ENCODE peak calls at places on chromosomes 16 and 17, in four cellular contexts. One of them, this sample, is unnamed.

GRCh38 chr17:43169561-43170139 is 1.4 kb upstream of the NBR1 start:
- DNase-seq in CD4-positive, CD25-positive, alpha-beta regulatory T cell: no peak
- DNase-seq in skeletal muscle cell: no peak
- DNase-seq in NK-92 treated with Interleukin-12 subunit alpha and Interleukin-12 subunit beta, amount 100 ng/mL, for 24 hours: no peak
- DNase-seq in this sample: peak

GRCh38 chr17:15931394-15931793 is 13.5 kb upstream of the ADORA2B start:
- DNase-seq in CD4-positive, CD25-positive, alpha-beta regulatory T cell: no peak
- DNase-seq in skeletal muscle cell: no peak
- DNase-seq in NK-92 treated with Interleukin-12 subunit alpha and Interleukin-12 subunit beta, amount 100 ng/mL, for 24 hours: no peak
- DNase-seq in this sample: no peak

GRCh38 chr16:13150181-13150885 is 248.9 kb downstream of the SHISA9 start:
- DNase-seq in CD4-positive, CD25-positive, alpha-beta regulatory T cell: no peak
- DNase-seq in skeletal muscle cell: no peak
- DNase-seq in NK-92 treated with Interleukin-12 subunit alpha and Interleukin-12 subunit beta, amount 100 ng/mL, for 24 hours: no peak
- DNase-seq in this sample: no peak

GRCh38 chr17:62064791-62065563 is at the start of gene MED13:
- DNase-seq in CD4-positive, CD25-positive, alpha-beta regulatory T cell: peak
- DNase-seq in skeletal muscle cell: no peak
- DNase-seq in NK-92 treated with Interleukin-12 subunit alpha and Interleukin-12 subunit beta, amount 100 ng/mL, for 24 hours: peak
- DNase-seq in this sample: peak

GRCh38 chr16:87324411-87325275 is 7.5 kb upstream of the C16orf95 start:
- DNase-seq in CD4-positive, CD25-positive, alpha-beta regulatory T cell: peak
- DNase-seq in skeletal muscle cell: no peak
- DNase-seq in NK-92 treated with Interleukin-12 subunit alpha and Interleukin-12 subunit beta, amount 100 ng/mL, for 24 hours: no peak
- DNase-seq in this sample: no peak

GRCh38 chr16:85326113-85326793 is 214.0 kb upstream of the CIBAR2 start:
- DNase-seq in CD4-positive, CD25-positive, alpha-beta regulatory T cell: no peak
- DNase-seq in skeletal muscle cell: no peak
- DNase-seq in NK-92 treated with Interleukin-12 subunit alpha and Interleukin-12 subunit beta, amount 100 ng/mL, for 24 hours: no peak
- DNase-seq in this sample: no peak

GRCh38 chr16:67441289-67441753 is 10.4 kb downstream of the HSD11B2 start:
- DNase-seq in CD4-positive, CD25-positive, alpha-beta regulatory T cell: no peak
- DNase-seq in skeletal muscle cell: no peak
- DNase-seq in NK-92 treated with Interleukin-12 subunit alpha and Interleukin-12 subunit beta, amount 100 ng/mL, for 24 hours: no peak
- DNase-seq in this sample: no peak

GRCh38 chr16:56610017-56610608 is 1.7 kb downstream of the MT2A start:
- DNase-seq in CD4-positive, CD25-positive, alpha-beta regulatory T cell: peak
- DNase-seq in skeletal muscle cell: peak
- DNase-seq in NK-92 treated with Interleukin-12 subunit alpha and Interleukin-12 subunit beta, amount 100 ng/mL, for 24 hours: no peak
- DNase-seq in this sample: peak

GRCh38 chr17:75785016-75785769 is 587 bp downstream of the UNK start:
- DNase-seq in CD4-positive, CD25-positive, alpha-beta regulatory T cell: peak
- DNase-seq in skeletal muscle cell: no peak
- DNase-seq in NK-92 treated with Interleukin-12 subunit alpha and Interleukin-12 subunit beta, amount 100 ng/mL, for 24 hours: peak
- DNase-seq in this sample: peak

GRCh38 chr16:85279874-85280545 is 167.7 kb upstream of the CIBAR2 start:
- DNase-seq in CD4-positive, CD25-positive, alpha-beta regulatory T cell: no peak
- DNase-seq in skeletal muscle cell: no peak
- DNase-seq in NK-92 treated with Interleukin-12 subunit alpha and Interleukin-12 subunit beta, amount 100 ng/mL, for 24 hours: no peak
- DNase-seq in this sample: peak

GRCh38 chr17:66399441-66399840 is 97.0 kb downstream of the PRKCA start:
- DNase-seq in CD4-positive, CD25-positive, alpha-beta regulatory T cell: no peak
- DNase-seq in skeletal muscle cell: no peak
- DNase-seq in NK-92 treated with Interleukin-12 subunit alpha and Interleukin-12 subunit beta, amount 100 ng/mL, for 24 hours: no peak
- DNase-seq in this sample: no peak

GRCh38 chr17:35166526-35166925 is 18.9 kb downstream of the UNC45B start:
- DNase-seq in CD4-positive, CD25-positive, alpha-beta regulatory T cell: no peak
- DNase-seq in skeletal muscle cell: no peak
- DNase-seq in NK-92 treated with Interleukin-12 subunit alpha and Interleukin-12 subunit beta, amount 100 ng/mL, for 24 hours: no peak
- DNase-seq in this sample: peak

GRCh38 chr16:3444032-3444388 is 530 bp downstream of the NAA60 start:
- DNase-seq in CD4-positive, CD25-positive, alpha-beta regulatory T cell: peak
- DNase-seq in skeletal muscle cell: peak
- DNase-seq in NK-92 treated with Interleukin-12 subunit alpha and Interleukin-12 subunit beta, amount 100 ng/mL, for 24 hours: no peak
- DNase-seq in this sample: no peak

GRCh38 chr17:44779211-44780025 is 20.6 kb downstream of the ADAM11 start:
- DNase-seq in CD4-positive, CD25-positive, alpha-beta regulatory T cell: peak
- DNase-seq in skeletal muscle cell: peak
- DNase-seq in NK-92 treated with Interleukin-12 subunit alpha and Interleukin-12 subunit beta, amount 100 ng/mL, for 24 hours: peak
- DNase-seq in this sample: peak

GRCh38 chr16:56355221-56355620 is 70.1 kb downstream of the AMFR start:
- DNase-seq in CD4-positive, CD25-positive, alpha-beta regulatory T cell: no peak
- DNase-seq in skeletal muscle cell: no peak
- DNase-seq in NK-92 treated with Interleukin-12 subunit alpha and Interleukin-12 subunit beta, amount 100 ng/mL, for 24 hours: no peak
- DNase-seq in this sample: peak

GRCh38 chr16:29645699-29646187 is 17.3 kb upstream of the SPN start:
- DNase-seq in CD4-positive, CD25-positive, alpha-beta regulatory T cell: no peak
- DNase-seq in skeletal muscle cell: no peak
- DNase-seq in NK-92 treated with Interleukin-12 subunit alpha and Interleukin-12 subunit beta, amount 100 ng/mL, for 24 hours: no peak
- DNase-seq in this sample: no peak

GRCh38 chr17:44693609-44694008 is 4.0 kb upstream of the CCDC43 start:
- DNase-seq in CD4-positive, CD25-positive, alpha-beta regulatory T cell: no peak
- DNase-seq in skeletal muscle cell: no peak
- DNase-seq in NK-92 treated with Interleukin-12 subunit alpha and Interleukin-12 subunit beta, amount 100 ng/mL, for 24 hours: no peak
- DNase-seq in this sample: no peak

GRCh38 chr17:39738568-39738901 is 797 bp downstream of the GRB7 start:
- DNase-seq in CD4-positive, CD25-positive, alpha-beta regulatory T cell: peak
- DNase-seq in skeletal muscle cell: no peak
- DNase-seq in NK-92 treated with Interleukin-12 subunit alpha and Interleukin-12 subunit beta, amount 100 ng/mL, for 24 hours: no peak
- DNase-seq in this sample: no peak

GRCh38 chr17:71327376-71328059 is 793.3 kb upstream of the SOX9 start:
- DNase-seq in CD4-positive, CD25-positive, alpha-beta regulatory T cell: no peak
- DNase-seq in skeletal muscle cell: no peak
- DNase-seq in NK-92 treated with Interleukin-12 subunit alpha and Interleukin-12 subunit beta, amount 100 ng/mL, for 24 hours: no peak
- DNase-seq in this sample: no peak

GRCh38 chr17:38469875-38470274 is 41.6 kb downstream of the ARHGAP23 start:
- DNase-seq in CD4-positive, CD25-positive, alpha-beta regulatory T cell: no peak
- DNase-seq in skeletal muscle cell: no peak
- DNase-seq in NK-92 treated with Interleukin-12 subunit alpha and Interleukin-12 subunit beta, amount 100 ng/mL, for 24 hours: no peak
- DNase-seq in this sample: no peak

This sample was measured in sigmoid colon.